ENCODE peak calls at places on chromosomes 16 and 17, in six cellular contexts. G is GM12892, W is K562, N is GM12878, J is H1, X is HepG2. M is an unnamed sample.

GRCh38 chr17:67377727-67378443 is 804 bp downstream of the PITPNC1 start:
- DNase-seq in G (peak), X (no peak), W (peak), N (no peak), J (no peak), M (peak)

GRCh38 chr17:67125417-67125816 is 81.1 kb downstream of the CACNG1 start:
- DNase-seq in G (no peak), N (no peak), W (peak), J (no peak), X (no peak), M (no peak)

GRCh38 chr17:63431939-63432804 is 13.9 kb downstream of the CYB561 start:
- DNase-seq in N (no peak), X (peak), W (peak), G (no peak), J (no peak), M (no peak)

GRCh38 chr16:22070361-22071351 is 21.7 kb upstream of the VWA3A start:
- DNase-seq in W (no peak), G (no peak), X (no peak), N (no peak), J (no peak), M (no peak)

GRCh38 chr17:80811181-80812105 is 180.2 kb upstream of the CHMP6 start:
- DNase-seq in W (no peak), X (no peak), J (no peak), G (no peak), N (no peak), M (no peak)

GRCh38 chr17:17938388-17939107 is 33.7 kb downstream of the TOM1L2 start:
- DNase-seq in X (no peak), W (no peak), G (no peak), J (no peak), N (no peak), M (no peak)

GRCh38 chr17:79024901-79025737 is 1.1 kb downstream of the C1QTNF1 start:
- DNase-seq in X (no peak), W (no peak), J (no peak), G (peak), N (no peak), M (no peak)

GRCh38 chr17:35433075-35433894 is 985 bp upstream of the SLFN12 start:
- DNase-seq in W (peak), X (peak), J (peak), N (peak), G (peak), M (peak)

GRCh38 chr17:56912105-56912999 is 1.5 kb downstream of the TRIM25 start:
- DNase-seq in N (no peak), X (peak), J (no peak), W (no peak), G (no peak), M (no peak)

GRCh38 chr17:52158450-52159042 is at the start of gene CA10:
- DNase-seq in N (no peak), X (no peak), G (no peak), W (no peak), J (peak), M (no peak)

GRCh38 chr16:65117701-65118448 is 4.0 kb downstream of the CDH11 start:
- DNase-seq in G (peak), J (no peak), N (peak), W (peak), X (peak), M (no peak)

GRCh38 chr17:75109047-75109406 is 742 bp upstream of the ARMC7 start:
- DNase-seq in X (no peak), N (no peak), J (no peak), G (no peak), W (no peak), M (no peak)

GRCh38 chr17:71269201-71269600 is 851.6 kb upstream of the SOX9 start:
- DNase-seq in X (no peak), W (no peak), G (no peak), J (no peak), N (no peak), M (no peak)

GRCh38 chr16:1364510-1364909 is 12.8 kb downstream of the GNPTG start:
- DNase-seq in J (no peak), N (no peak), G (no peak), X (no peak), W (no peak), M (no peak)

GRCh38 chr16:964696-965395 is 5.9 kb downstream of the LMF1 start:
- DNase-seq in G (no peak), N (no peak), X (no peak), J (no peak), W (no peak), M (no peak)

GRCh38 chr17:19648475-19649406 is at the start of gene ALDH3A2:
- DNase-seq in J (peak), N (peak), G (peak), X (peak), W (peak), M (peak)

GRCh38 chr16:424623-425081 is 797 bp upstream of the RAB11FIP3 start:
- DNase-seq in X (no peak), N (no peak), G (no peak), W (no peak), J (no peak), M (no peak)

GRCh38 chr17:52106638-52107261 is 51.8 kb downstream of the CA10 start:
- DNase-seq in G (peak), J (no peak), W (peak), N (no peak), X (peak), M (peak)

GRCh38 chr16:71629617-71630016 is 3.6 kb downstream of the MARVELD3 start:
- DNase-seq in N (no peak), J (no peak), X (no peak), G (no peak), W (no peak), M (no peak)

GRCh38 chr17:74119960-74120359 is 83.5 kb upstream of the RPL38 start:
- DNase-seq in G (no peak), X (no peak), N (no peak), W (no peak), J (no peak), M (no peak)

GRCh38 chr16:652454-653021 is 3.4 kb downstream of the WDR90 start:
- DNase-seq in J (no peak), N (no peak), X (no peak), G (no peak), W (no peak), M (no peak)

GRCh38 chr17:40472733-40473452 is 28.5 kb downstream of the TNS4 start:
- DNase-seq in X (no peak), N (no peak), G (no peak), W (no peak), J (no peak), M (no peak)

GRCh38 chr17:7626956-7627249 is 718 bp downstream of the SAT2 start:
- DNase-seq in W (no peak), X (no peak), G (no peak), N (no peak), J (no peak), M (no peak)

GRCh38 chr16:4415538-4416199 is 727 bp downstream of the CORO7 start:
- DNase-seq in G (peak), N (no peak), X (peak), W (peak), J (no peak), M (no peak)

GRCh38 chr17:40509626-40510327 is 8.4 kb upstream of the TNS4 start:
- DNase-seq in X (no peak), J (no peak), N (no peak), G (no peak), W (no peak), M (no peak)

GRCh38 chr17:50147841-50148225 is 2.6 kb downstream of the PPP1R9B start:
- DNase-seq in N (no peak), W (no peak), X (peak), G (no peak), J (no peak), M (no peak)

GRCh38 chr16:22123146-22123545 is 30.8 kb downstream of the VWA3A start:
- DNase-seq in G (no peak), X (no peak), N (no peak), W (no peak), J (no peak), M (no peak)

GRCh38 chr17:34728771-34729310 is 149.5 kb downstream of the TMEM132E start:
- DNase-seq in J (no peak), N (no peak), G (no peak), X (no peak), W (no peak), M (no peak)

DNA sequence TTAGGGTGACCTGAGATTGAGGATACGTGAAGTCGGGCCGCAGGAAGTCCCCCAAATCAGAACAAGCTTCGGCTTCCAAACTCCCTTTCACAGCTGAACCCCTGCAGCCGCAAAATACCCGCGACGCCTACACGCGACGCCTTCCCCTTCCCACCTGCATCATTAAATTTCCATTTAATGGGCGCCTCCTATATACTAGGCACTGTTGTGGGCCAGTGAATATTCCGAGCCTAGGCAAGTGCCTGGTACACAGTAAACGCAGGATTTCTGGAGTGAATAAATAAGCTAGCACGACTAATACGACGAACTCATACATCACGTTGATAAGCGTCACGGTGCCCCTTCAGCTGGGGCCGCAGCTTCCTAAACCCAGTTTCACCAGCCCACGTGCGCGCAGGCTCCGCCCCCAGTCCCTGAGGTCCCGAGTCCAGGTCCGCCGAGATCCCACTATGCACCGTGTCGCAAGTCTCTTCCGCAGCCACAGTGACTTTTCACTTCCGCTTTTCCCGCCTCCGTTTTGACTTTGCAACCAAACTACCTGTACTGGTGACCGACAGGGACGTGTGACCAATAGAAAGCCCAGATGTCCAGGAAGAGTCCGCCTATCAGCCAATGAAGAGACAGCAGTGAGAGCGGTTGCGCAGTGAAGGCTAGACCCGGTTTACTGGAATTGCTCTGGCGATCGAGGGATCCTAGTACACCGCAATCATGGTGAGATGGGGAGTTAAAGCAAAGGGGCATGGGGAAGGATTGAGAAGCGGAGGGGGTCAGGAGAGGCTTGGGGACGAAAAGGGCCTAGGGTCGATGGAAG is at the start of gene PSMB3:
- DNase-seq in J (peak), W (peak), G (peak), X (peak), N (peak), M (peak)
- TF ChIP-seq POLR2A in J (peak), W (peak), G (peak), X (peak), N (peak), M (peak)

DNA sequence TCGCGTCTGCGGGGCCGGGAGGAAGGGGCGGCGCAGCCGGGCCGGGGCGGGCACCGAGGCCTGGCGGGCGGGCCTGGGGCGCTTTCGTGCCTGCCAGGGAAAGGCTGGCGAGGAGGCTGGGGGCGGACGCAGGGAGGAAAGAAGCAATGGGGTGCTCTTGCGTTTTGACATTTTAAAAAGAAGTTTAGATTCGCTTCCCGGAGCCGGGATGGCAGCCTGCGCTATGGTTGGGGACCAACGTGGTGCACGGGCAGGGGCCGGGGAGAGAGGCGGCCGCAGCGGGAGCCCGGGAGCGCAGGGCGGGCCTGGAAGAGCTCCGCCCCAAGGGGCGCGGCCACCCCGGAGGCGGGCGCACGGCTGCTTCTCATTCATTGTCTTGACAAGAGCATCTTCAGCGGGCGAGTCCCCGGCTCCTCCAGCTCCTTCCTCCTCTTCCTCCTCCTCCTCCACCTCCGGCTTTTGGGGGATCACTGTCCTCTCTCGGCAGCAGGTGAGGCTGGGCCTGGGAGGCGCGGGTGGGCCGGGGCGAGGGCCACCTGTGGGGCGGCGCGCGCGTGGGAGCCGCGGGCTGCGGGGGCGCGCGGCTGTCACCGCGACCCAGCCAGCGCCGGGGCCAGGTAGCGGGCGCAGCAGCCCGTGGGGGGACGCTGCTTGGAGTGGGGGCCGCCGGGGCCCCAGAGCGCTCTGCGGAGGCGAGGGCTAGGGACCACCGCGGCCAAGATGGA is at the start of gene CORO1A:
- DNase-seq in J (no peak), N (peak), W (peak), G (peak), X (peak), M (peak)
- TF ChIP-seq POLR2AphosphoS5 in J (no peak), N (peak), W (no peak), G (peak), X (peak), M (peak)

DNA sequence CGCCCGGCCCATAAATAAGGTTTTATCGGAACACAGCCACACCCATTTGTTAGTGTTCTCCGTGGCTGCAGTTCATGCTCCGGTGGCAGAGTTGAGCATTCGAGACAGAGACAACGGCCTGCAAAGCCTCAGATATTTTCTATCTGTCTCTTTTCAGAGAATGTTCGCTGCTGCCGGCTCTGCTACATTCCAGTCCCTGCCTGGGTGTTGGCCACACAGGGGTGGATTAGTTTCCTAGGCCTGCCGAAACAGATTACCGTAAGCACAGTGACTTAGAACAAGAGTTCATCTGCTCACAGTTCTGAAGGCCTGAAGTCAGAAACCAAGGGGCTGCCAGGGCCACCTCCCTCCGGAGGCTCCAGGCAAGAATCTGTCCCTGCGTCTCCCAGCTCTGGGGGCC is 19.1 kb upstream of the GSG1L start:
- DNase-seq in N (no peak), J (no peak), G (no peak), W (peak), X (no peak), M (no peak)
- TF ChIP-seq TAF1 in N (no peak), J (no peak), G (no peak), W (no peak), X (no peak), M (no peak)

DNA sequence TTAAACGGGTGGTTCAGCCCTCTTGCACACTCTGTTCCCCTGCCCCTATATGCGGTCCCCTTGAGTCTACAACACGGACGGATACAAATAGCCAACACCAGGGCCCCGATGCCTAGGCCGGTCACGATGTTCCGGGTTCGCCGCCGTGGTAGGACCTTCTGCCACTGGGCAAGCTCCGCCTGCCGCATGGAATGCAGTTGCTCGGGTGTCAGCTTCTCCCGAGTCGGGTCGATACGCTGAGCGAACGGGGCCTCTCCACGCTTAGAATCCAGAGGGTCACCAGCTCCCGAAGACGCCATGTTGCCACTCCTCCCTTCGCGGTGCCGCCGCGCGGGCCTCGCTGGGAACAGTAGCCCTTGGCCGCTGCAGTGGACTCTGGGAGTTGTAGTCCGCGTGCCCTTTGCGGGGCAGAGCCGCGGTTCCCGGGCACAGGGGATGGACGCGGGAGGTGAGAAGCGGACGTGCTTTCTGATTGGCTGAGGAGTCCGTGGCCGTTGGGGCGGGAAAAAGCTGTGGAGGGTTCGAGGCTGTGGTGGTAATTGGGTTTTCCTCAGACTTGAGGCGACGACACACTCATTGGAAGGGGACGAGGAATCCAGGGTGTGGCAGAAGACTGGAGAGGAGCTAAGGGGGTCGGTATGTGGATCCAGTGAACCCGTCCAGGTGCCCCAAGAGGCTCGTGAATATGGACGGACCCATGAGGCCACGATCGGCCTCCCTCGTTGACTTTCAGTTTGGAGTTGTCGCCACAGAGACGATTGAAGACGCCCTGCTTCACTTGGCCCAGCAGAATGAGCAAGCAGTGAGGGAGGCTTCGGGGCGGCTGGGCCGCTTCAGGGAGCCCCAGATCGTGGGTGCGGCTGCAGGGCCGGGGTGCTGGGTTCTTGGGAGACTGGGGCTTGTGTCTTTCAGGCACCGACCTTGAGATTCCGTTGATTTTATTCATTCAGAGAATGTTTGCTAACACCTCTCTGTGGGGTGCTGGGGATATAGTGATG is at the start of the genes CNTD1 and COA3:
- DNase-seq in W (peak), G (peak), J (peak), X (peak), N (peak), M (peak)
- TF ChIP-seq POLR2A in W (peak), G (peak), J (peak), X (peak), N (peak), M (peak)

GRCh38 chr16:79402356-79402755 is 198.2 kb downstream of the MAF start:
- DNase-seq in X (no peak), J (no peak), W (peak), N (no peak), G (no peak), M (no peak)
- TF ChIP-seq POLR2AphosphoS5 in X (no peak), J (no peak), W (no peak), N (no peak), G (no peak), M (no peak)

GRCh38 chr16:8088820-8089338 is 501.4 kb downstream of the TMEM114 start:
- DNase-seq in W (no peak), X (no peak), G (no peak), J (no peak), N (no peak), M (no peak)
- TF ChIP-seq TAF1 in W (no peak), X (no peak), G (no peak), J (no peak), N (no peak), M (no peak)

DNA sequence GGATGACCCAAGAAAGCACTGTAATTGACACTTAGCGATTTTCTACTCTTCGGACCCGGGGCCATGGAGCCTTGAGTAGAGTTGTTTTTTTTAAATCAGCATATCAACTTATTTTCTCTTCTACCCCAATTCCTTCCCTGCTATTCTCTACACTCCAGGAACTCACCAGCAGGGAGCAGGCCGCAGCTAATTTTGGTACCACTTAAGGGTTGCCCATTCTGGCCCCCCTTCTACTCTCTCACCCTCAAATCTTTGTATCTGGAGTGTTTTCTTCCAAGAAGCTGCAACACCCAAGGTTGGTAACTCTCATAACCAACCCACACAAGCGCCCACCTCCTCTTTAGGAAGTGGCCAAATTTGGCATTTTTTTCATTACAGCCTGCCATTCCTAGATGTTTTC is 5.5 kb upstream of the ERAL1 start:
- DNase-seq in X (no peak), J (no peak), G (no peak), N (no peak), W (no peak), M (no peak)
- TF ChIP-seq POLR2A in X (no peak), J (no peak), G (no peak), N (no peak), W (no peak), M (no peak)

GRCh38 chr17:64781810-64782555 is 119.9 kb upstream of the SMURF2 start:
- DNase-seq in J (no peak), W (no peak), N (no peak), G (no peak), X (no peak), M (no peak)

GRCh38 chr17:64780096-64781012 is 118.2 kb upstream of the SMURF2 start:
- DNase-seq in G (peak), X (no peak), J (no peak), W (no peak), N (no peak), M (peak)

GRCh38 chr17:64779344-64780095 is 117.4 kb upstream of the SMURF2 start:
- DNase-seq in J (no peak), G (no peak), X (no peak), N (no peak), W (no peak), M (no peak)

GRCh38 chr17:64781013-64781392 is 118.9 kb upstream of the SMURF2 start:
- DNase-seq in X (no peak), W (no peak), N (no peak), G (no peak), J (no peak), M (no peak)

DNA sequence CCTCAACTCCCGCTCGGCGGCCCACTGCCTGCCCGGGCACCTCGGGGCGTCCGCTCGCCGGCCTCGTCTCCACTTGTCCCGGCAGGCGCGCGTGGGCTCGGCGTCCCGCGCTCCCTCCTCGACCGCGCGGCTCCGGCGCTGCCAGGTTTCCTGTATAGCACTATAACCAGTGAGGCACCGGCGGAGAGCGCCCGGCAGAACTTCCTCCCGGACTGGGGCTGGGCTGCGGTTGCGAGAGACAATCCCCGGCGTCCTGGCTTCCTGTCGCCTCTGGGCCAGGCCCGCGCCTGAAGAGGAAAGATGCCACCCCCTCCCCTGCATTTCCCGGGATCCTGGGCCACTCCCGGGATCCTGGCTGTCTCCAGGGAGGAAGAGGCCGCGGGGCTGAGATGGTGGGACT is 119.3 kb upstream of the SMURF2 start:
- DNase-seq in G (no peak), X (no peak), N (no peak), W (no peak), J (no peak), M (peak)
- TF ChIP-seq POLR2AphosphoS5 in G (no peak), X (no peak), N (no peak), W (no peak), J (no peak), M (no peak)